ENCODE peak calls at places on chromosomes 5 and 9, in ten cellular contexts. U, Q, Z, V, M, L, A, W, T and R are unnamed samples.

GRCh38 chr5:68932830-68933434 is 160.9 kb upstream of the SLC30A5 start:
- DNase-seq in U (no peak), Q (peak; percentile 8), Z (no peak), V (peak; percentile 27), M (no peak), L (peak; percentile 7), A (no peak), W (no peak), T (no peak), R (no peak)

GRCh38 chr5:78633710-78634109 is 14.9 kb downstream of the LHFPL2 start:
- DNase-seq in U (no peak), Q (no peak), Z (no peak), V (peak; percentile 65), M (no peak), L (no peak), A (peak; percentile 35), W (no peak), T (no peak), R (peak; percentile 58)

GRCh38 chr9:111037744-111038335 is 430 bp downstream of the LPAR1 start:
- DNase-seq in U (peak; percentile 87), Q (peak; percentile 54), Z (no peak), V (peak; percentile 30), M (peak; percentile 88), L (peak; percentile 3), A (peak; percentile 40), W (peak; percentile 28), T (no peak), R (no peak)

GRCh38 chr5:34684281-34684979 is 28.3 kb downstream of the RAI14 start:
- DNase-seq in U (no peak), Q (peak; percentile 62), Z (peak; percentile 69), V (peak; percentile 45), M (peak; percentile 75), L (peak; percentile 24), A (peak; percentile 79), W (peak; percentile 69), T (no peak), R (no peak)

GRCh38 chr5:71954329-71954728 is 152.9 kb upstream of the MAP1B start:
- DNase-seq in U (no peak), Q (no peak), Z (no peak), V (no peak), M (no peak), L (no peak), A (no peak), W (no peak), T (no peak), R (no peak)

GRCh38 chr9:123262338-123262737 is 6.0 kb downstream of the STRBP start:
- DNase-seq in U (no peak), Q (no peak), Z (no peak), V (no peak), M (no peak), L (no peak), A (no peak), W (no peak), T (no peak), R (no peak)

GRCh38 chr9:89985078-89985477 is 380.3 kb downstream of the GADD45G start:
- DNase-seq in U (no peak), Q (no peak), Z (no peak), V (no peak), M (no peak), L (no peak), A (no peak), W (no peak), T (no peak), R (no peak)

GRCh38 chr5:128774605-128775004 is 190.7 kb upstream of the SLC27A6 start:
- DNase-seq in U (no peak), Q (peak; percentile 21), Z (peak; percentile 85), V (peak; percentile 11), M (no peak), L (no peak), A (peak; percentile 75), W (peak; percentile 63), T (no peak), R (no peak)

GRCh38 chr9:133889498-133890301 is 102.4 kb downstream of the VAV2 start:
- DNase-seq in U (no peak), Q (peak; percentile 84), Z (no peak), V (peak; percentile 20), M (no peak), L (no peak), A (peak; percentile 69), W (peak; percentile 4), T (no peak), R (no peak)

GRCh38 chr9:16458696-16459420 is 411.6 kb downstream of the BNC2 start:
- DNase-seq in U (no peak), Q (peak; percentile 89), Z (no peak), V (peak; percentile 73), M (no peak), L (no peak), A (peak; percentile 60), W (peak; percentile 55), T (no peak), R (no peak)

GRCh38 chr9:133974631-133975341 is 17.3 kb downstream of the VAV2 start:
- DNase-seq in U (no peak), Q (no peak), Z (no peak), V (no peak), M (no peak), L (no peak), A (no peak), W (no peak), T (no peak), R (no peak)

GRCh38 chr5:54109931-54110330 is 200.4 kb downstream of the ARL15 start:
- DNase-seq in U (no peak), Q (peak; percentile 52), Z (no peak), V (no peak), M (no peak), L (no peak), A (no peak), W (peak; percentile 49), T (no peak), R (no peak)

GRCh38 chr5:134223406-134224251 is 2.2 kb downstream of the PPP2CA start:
- DNase-seq in U (no peak), Q (peak; percentile 33), Z (no peak), V (peak; percentile 63), M (no peak), L (no peak), A (peak; percentile 54), W (peak; percentile 51), T (no peak), R (no peak)

GRCh38 chr5:76404694-76405306 is 1.7 kb downstream of the IQGAP2 start:
- DNase-seq in U (no peak), Q (no peak), Z (no peak), V (no peak), M (no peak), L (no peak), A (no peak), W (no peak), T (no peak), R (no peak)
- H3K4me3 ChIP-seq in U (no peak overlapping the region), Q (no peak overlapping the region), Z (no peak overlapping the region), V (no peak overlapping the region), M (no peak overlapping the region), L (no peak overlapping the region), A (no peak overlapping the region), W (no peak overlapping the region), T (no peak overlapping the region), R (no peak overlapping the region)

GRCh38 chr5:181215997-181216982 is 6.8 kb upstream of the TRIM41 start:
- DNase-seq in U (no peak), Q (peak; percentile 64), Z (no peak), V (peak; percentile 79), M (no peak), L (no peak), A (no peak), W (no peak), T (no peak), R (no peak)
- H3K4me3 ChIP-seq in U (no peak overlapping the region), Q (peak overlapping the region; percentile 30), Z (peak overlapping the region; percentile 49), V (peak overlapping the region; percentile 55), M (peak overlapping the region; percentile 25), L (no peak overlapping the region), A (no peak overlapping the region), W (peak overlapping the region; percentile 8), T (peak overlapping the region; percentile 71), R (peak overlapping the region; percentile 15)

GRCh38 chr9:20557286-20557685 is 65.0 kb downstream of the MLLT3 start:
- DNase-seq in U (no peak), Q (no peak), Z (no peak), V (no peak), M (no peak), L (no peak), A (no peak), W (no peak), T (no peak), R (no peak)

GRCh38 chr9:20561542-20561941 is 60.8 kb downstream of the MLLT3 start:
- DNase-seq in U (no peak), Q (no peak), Z (no peak), V (no peak), M (no peak), L (no peak), A (no peak), W (no peak), T (no peak), R (no peak)

GRCh38 chr9:20559236-20559896 is 62.9 kb downstream of the MLLT3 start:
- DNase-seq in U (no peak), Q (peak; percentile 69), Z (no peak), V (no peak), M (no peak), L (no peak), A (no peak), W (peak; percentile 21), T (no peak), R (no peak)

GRCh38 chr9:20557890-20558608 is 64.2 kb downstream of the MLLT3 start:
- DNase-seq in U (no peak), Q (no peak), Z (no peak), V (no peak), M (no peak), L (no peak), A (no peak), W (no peak), T (no peak), R (no peak)

GRCh38 chr9:20558609-20559016 is 63.7 kb downstream of the MLLT3 start:
- DNase-seq in U (no peak), Q (peak; percentile 93), Z (peak; percentile 92), V (peak; percentile 92), M (peak; percentile 28), L (no peak), A (peak; percentile 93), W (peak; percentile 95), T (no peak), R (peak; percentile 79)
- H3K4me3 ChIP-seq in U (no peak overlapping the region), Q (no peak overlapping the region), Z (no peak overlapping the region), V (no peak overlapping the region), M (no peak overlapping the region), L (no peak overlapping the region), A (no peak overlapping the region), W (no peak overlapping the region), T (no peak overlapping the region), R (no peak overlapping the region)

GRCh38 chr9:72952394-72952720 is 496 bp downstream of the ALDH1A1 start:
- DNase-seq in U (no peak), Q (no peak), Z (no peak), V (no peak), M (no peak), L (no peak), A (no peak), W (no peak), T (no peak), R (no peak)
- H3K4me3 ChIP-seq in U (no peak overlapping the region), Q (no peak overlapping the region), Z (no peak overlapping the region), V (no peak overlapping the region), M (peak overlapping the region; percentile 34), L (no peak overlapping the region), A (no peak overlapping the region), W (no peak overlapping the region), T (no peak overlapping the region), R (peak overlapping the region; percentile 62)